ENCODE peak calls at places on chromosomes 7 and 10, in four cellular contexts. W, V, X and G are unnamed samples.

GRCh38 chr10:6928531-6929080 is 348.5 kb upstream of the PRKCQ start:
- DNase-seq in W (no peak), V (no peak), X (no peak), G (no peak)

GRCh38 chr10:87651801-87652200 is 7.9 kb upstream of the PAPSS2 start:
- DNase-seq in W (no peak), V (no peak), X (no peak), G (no peak)

GRCh38 chr7:7639847-7640220 is 718 bp upstream of the UMAD1 start:
- DNase-seq in W (no peak), V (no peak), X (peak; percentile 11), G (no peak)

GRCh38 chr10:82922755-82923154 is 1047.8 kb downstream of the NRG3 start:
- DNase-seq in W (no peak), V (no peak), X (no peak), G (no peak)

GRCh38 chr10:103820101-103821062 is 35.0 kb downstream of the SH3PXD2A start:
- DNase-seq in W (no peak), V (no peak), X (no peak), G (no peak)

GRCh38 chr7:34043461-34044318 is 138.4 kb downstream of the BMPER start:
- DNase-seq in W (no peak), V (no peak), X (no peak), G (no peak)

GRCh38 chr10:113905756-113906155 is 51.3 kb downstream of the NHLRC2 start:
- DNase-seq in W (no peak), V (no peak), X (no peak), G (no peak)

GRCh38 chr7:50805425-50806130 is 22.9 kb upstream of the GRB10 start:
- DNase-seq in W (no peak), V (peak; percentile 4), X (no peak), G (no peak)

GRCh38 chr10:80473692-80474596 is 19.8 kb downstream of the TSPAN14 start:
- DNase-seq in W (no peak), V (no peak), X (no peak), G (no peak)

GRCh38 chr7:67251986-67252558 is 255.4 kb downstream of the TYW1 start:
- DNase-seq in W (no peak), V (no peak), X (no peak), G (no peak)

GRCh38 chr7:133703547-133703946 is 423.6 kb upstream of the LRGUK start:
- DNase-seq in W (no peak), V (no peak), X (no peak), G (no peak)

GRCh38 chr7:16850772-16851466 is 30.9 kb downstream of the AGR3 start:
- DNase-seq in W (no peak), V (no peak), X (no peak), G (no peak)

GRCh38 chr10:4527281-4527960 is 298.6 kb upstream of the AKR1E2 start:
- DNase-seq in W (no peak), V (no peak), X (no peak), G (no peak)
- TF ChIP-seq TCF7L2 in W (no peak), V (no peak), X (no peak), G (no peak)

GRCh38 chr10:43125274-43125845 is 12.9 kb upstream of the CSGALNACT2 start:
- DNase-seq in W (no peak), V (no peak), X (no peak), G (no peak)
- TF ChIP-seq TCF7L2 in W (no peak), V (no peak), X (no peak), G (no peak)

DNA sequence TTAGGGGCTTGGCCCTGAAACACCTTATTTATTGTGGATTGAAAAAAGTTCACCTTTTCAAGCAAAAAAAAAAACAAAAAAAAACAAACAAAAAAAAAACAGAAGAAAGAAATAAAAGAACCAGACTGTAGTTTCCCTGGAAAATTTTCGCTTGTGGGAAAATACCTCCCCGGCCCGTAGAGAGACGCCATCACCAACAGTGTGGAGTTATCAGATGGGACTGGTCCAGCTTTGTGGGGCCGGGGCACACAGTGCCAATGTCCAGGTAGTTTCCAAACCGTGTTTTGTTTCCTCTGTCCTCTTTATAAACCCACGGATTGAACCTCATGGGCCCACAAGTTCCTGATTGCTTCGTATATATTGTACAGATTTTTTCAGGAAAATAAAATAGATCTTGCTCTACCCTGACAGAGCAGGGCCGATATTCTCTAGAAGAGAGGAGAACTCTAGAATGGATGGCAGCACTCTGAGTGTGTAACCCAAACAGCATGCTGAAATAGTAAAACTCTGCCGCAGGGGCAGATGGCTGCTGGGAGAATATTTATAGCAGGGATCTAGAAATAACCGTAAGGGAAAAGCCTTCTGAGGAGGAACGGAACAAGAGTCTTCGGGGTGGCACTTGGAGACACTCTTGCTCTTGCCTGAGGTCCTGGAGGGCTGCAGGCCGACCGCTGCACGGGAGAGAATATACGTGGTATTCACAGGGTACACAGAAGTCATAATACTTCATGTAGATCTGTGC is 241.0 kb downstream of the FRMD4A start:
- DNase-seq in W (no peak), V (no peak), X (no peak), G (no peak)
- TF ChIP-seq TCF7L2 in W (no peak), V (no peak), X (no peak), G (no peak)

GRCh38 chr7:142030294-142030693 is 34.6 kb downstream of the MGAM start:
- DNase-seq in W (no peak), V (no peak), X (peak; percentile 3), G (no peak)

GRCh38 chr7:142025896-142026295 is 30.2 kb downstream of the MGAM start:
- DNase-seq in W (no peak), V (no peak), X (no peak), G (no peak)

GRCh38 chr7:142024547-142024946 is 28.9 kb downstream of the MGAM start:
- DNase-seq in W (no peak), V (no peak), X (no peak), G (no peak)
- TF ChIP-seq TCF7L2 in W (no peak), V (no peak), X (no peak), G (no peak)

GRCh38 chr7:25877802-25878789 is 273.9 kb upstream of the NFE2L3 start:
- DNase-seq in W (no peak), V (no peak), X (no peak), G (no peak)

GRCh38 chr7:25879799-25880198 is 272.2 kb upstream of the NFE2L3 start:
- DNase-seq in W (no peak), V (no peak), X (no peak), G (no peak)

GRCh38 chr7:25881317-25881716 is 270.7 kb upstream of the NFE2L3 start:
- DNase-seq in W (no peak), V (no peak), X (no peak), G (no peak)

DNA sequence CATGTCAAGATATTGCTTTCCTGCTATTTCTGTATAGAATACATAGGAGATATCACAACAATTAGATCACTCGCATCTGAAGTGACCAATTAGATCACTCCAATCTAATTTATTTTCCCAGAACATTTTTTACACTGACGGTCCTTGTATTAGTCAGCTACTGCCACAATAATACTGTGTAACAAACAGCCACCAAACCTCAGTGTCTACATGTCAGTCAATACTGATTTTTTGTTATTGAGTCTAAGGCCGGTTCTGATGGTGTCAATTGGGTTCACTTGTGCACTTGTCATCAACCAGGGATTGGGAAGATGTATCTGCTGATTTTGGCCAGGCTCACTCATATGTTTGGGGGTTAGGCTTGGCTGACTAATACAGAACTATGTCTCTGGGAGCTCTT is 275.9 kb upstream of the NFE2L3 start:
- DNase-seq in W (no peak), V (no peak), X (no peak), G (no peak)
- TF ChIP-seq TCF7L2 in W (no peak), V (no peak), X (no peak), G (no peak)

DNA sequence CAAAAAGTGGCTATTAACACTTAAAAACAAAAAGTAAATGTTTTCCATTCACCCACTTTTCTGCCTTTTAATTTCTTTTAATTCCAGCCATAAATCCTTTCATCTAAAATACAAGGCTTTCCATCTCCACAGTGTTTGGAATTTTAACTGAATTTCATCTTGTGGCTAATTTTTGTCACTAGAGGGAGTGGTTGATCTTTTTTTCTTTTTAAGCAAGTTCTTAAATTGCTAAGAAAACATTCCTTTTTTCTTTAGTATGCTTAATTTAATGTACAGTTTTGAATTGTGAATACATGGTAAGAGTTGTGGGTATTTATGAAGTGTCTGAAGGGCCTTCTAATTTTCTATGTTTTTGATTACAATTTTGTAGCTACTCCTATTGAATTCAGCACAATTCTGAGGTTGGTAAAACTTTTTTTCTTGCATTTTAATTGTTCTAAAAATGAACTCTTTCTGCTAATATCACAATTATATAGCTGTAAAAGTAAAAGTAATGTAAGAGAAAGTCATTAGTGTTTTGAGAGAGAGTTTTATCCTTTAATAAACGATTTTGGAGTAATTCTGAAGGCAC is 54.9 kb upstream of the ANK3 start:
- DNase-seq in W (peak; percentile 18), V (no peak), X (peak; percentile 4), G (no peak)
- TF ChIP-seq TCF7L2 in W (no peak), V (no peak), X (no peak), G (no peak)

GRCh38 chr10:74202356-74202755 is 51.3 kb downstream of the ADK start:
- DNase-seq in W (no peak), V (no peak), X (no peak), G (no peak)

GRCh38 chr10:74208997-74209396 is 58.0 kb downstream of the ADK start:
- DNase-seq in W (no peak), V (no peak), X (no peak), G (no peak)

GRCh38 chr10:74208081-74208480 is 57.1 kb downstream of the ADK start:
- DNase-seq in W (no peak), V (no peak), X (no peak), G (no peak)

GRCh38 chr10:74207681-74208080 is 56.7 kb downstream of the ADK start:
- DNase-seq in W (no peak), V (no peak), X (no peak), G (no peak)

GRCh38 chr10:74206727-74207126 is 55.7 kb downstream of the ADK start:
- DNase-seq in W (no peak), V (no peak), X (no peak), G (no peak)
- TF ChIP-seq TCF7L2 in W (no peak), V (no peak), X (no peak), G (no peak)